ENCODE peak calls at places on chromosomes 12 and 14, in eight cellular contexts. J, F, Z, G, Y, B, P and K are unnamed samples.

GRCh38 chr12:104006929-104007328 is 41.3 kb downstream of the TDG start:
- DNase-seq in J (peak; percentile 42), P (no peak), B (no peak), G (no peak), F (no peak), Z (no peak), Y (peak; percentile 40), K (no peak)

GRCh38 chr12:52525661-52526499 is 5.7 kb upstream of the KRT5 start:
- DNase-seq in Y (no peak), P (no peak), B (no peak), Z (no peak), G (no peak), J (no peak), F (peak; percentile 22), K (no peak)

GRCh38 chr14:70008863-70009262 is 129.6 kb downstream of the SMOC1 start:
- DNase-seq in J (no peak), Y (no peak), B (no peak), Z (no peak), F (no peak), G (no peak), P (no peak), K (no peak)

GRCh38 chr14:101082436-101083384 is 179.2 kb upstream of the RTL1 start:
- DNase-seq in G (no peak), F (peak; percentile 31), Y (no peak), J (no peak), Z (no peak), P (no peak), B (no peak), K (no peak)

GRCh38 chr12:45918818-45919217 is 71.6 kb downstream of the SCAF11 start:
- DNase-seq in P (no peak), Z (no peak), G (no peak), J (no peak), B (no peak), Y (no peak), F (no peak), K (no peak)

GRCh38 chr12:121750507-121750955 is 38.0 kb downstream of the TMEM120B start:
- DNase-seq in Y (no peak), J (no peak), P (no peak), B (no peak), F (no peak), Z (no peak), G (no peak), K (no peak)

GRCh38 chr12:94289551-94290312 is 141.4 kb downstream of the PLXNC1 start:
- DNase-seq in Y (peak; percentile 89), G (no peak), J (peak; percentile 44), Z (no peak), B (no peak), P (no peak), F (no peak), K (no peak)

GRCh38 chr12:92740421-92740820 is 37.6 kb downstream of the PLEKHG7 start:
- DNase-seq in Z (no peak), P (no peak), J (no peak), G (no peak), Y (no peak), B (no peak), F (no peak), K (no peak)

GRCh38 chr14:98786456-98786855 is 485.5 kb downstream of the BCL11B start:
- DNase-seq in J (no peak), Y (no peak), F (no peak), Z (no peak), G (no peak), B (no peak), P (no peak), K (no peak)